ENCODE peak calls at places on chromosomes 4 and X, in nine cellular contexts. V is endothelial cell of umbilical vein; K is naive thymus-derived CD4-positive, alpha-beta T cell; C is CD4-positive, CD25-positive, alpha-beta regulatory T cell; J is GM23248; N is BE2C; L is aorta; Q is stomach; Y is transverse colon. W is an unnamed sample.
A peak's percentile ranks its signal among the peaks of the same experiment; 100 is the strongest.

GRCh38 chr4:83308672-83309071 is 24.1 kb upstream of the COQ2 start:
- DNase-seq in V (no peak), K (no peak), C (no peak), J (no peak), N (no peak), L (no peak), Q (no peak), Y (peak; percentile 13), W (no peak)

GRCh38 chr4:76147454-76148141 is 599 bp downstream of the NUP54 start:
- DNase-seq in V (peak; percentile 77), K (no peak), C (no peak), J (peak; percentile 87), N (peak; percentile 74), L (peak; percentile 81), Q (peak; percentile 46), Y (peak; percentile 60), W (peak; percentile 72)

GRCh38 chr4:124685851-124686250 is 26.7 kb downstream of the ANKRD50 start:
- DNase-seq in V (no peak), K (no peak), C (no peak), J (no peak), N (no peak), L (no peak), Q (no peak), Y (no peak), W (no peak)

GRCh38 chr4:8675383-8675782 is 82.8 kb downstream of the CPZ start:
- DNase-seq in V (no peak), K (no peak), C (no peak), J (peak; percentile 46), N (no peak), L (no peak), Q (no peak), Y (no peak), W (peak; percentile 55)

GRCh38 chrX:16786791-16787735 is 797 bp downstream of the TXLNG start:
- DNase-seq in V (no peak), K (peak; percentile 32), C (peak; percentile 57), J (peak; percentile 53), N (peak; percentile 11), L (peak; percentile 82), Q (no peak), Y (peak; percentile 38), W (peak; percentile 74)

GRCh38 chr4:139973015-139973414 is 181.0 kb downstream of the MAML3 start:
- DNase-seq in V (no peak), K (no peak), C (no peak), J (peak; percentile 19), N (no peak), L (no peak), Q (no peak), Y (no peak), W (no peak)

GRCh38 chrX:48569958-48570357 is 4.3 kb upstream of the RBM3 start:
- DNase-seq in V (peak; percentile 64), K (no peak), C (no peak), J (peak; percentile 81), N (no peak), L (no peak), Q (no peak), Y (no peak), W (no peak)

GRCh38 chrX:19593684-19594083 is 78.4 kb upstream of the MAP3K15 start:
- DNase-seq in V (peak; percentile 52), K (peak; percentile 25), C (peak; percentile 30), J (peak; percentile 74), N (peak; percentile 24), L (no peak), Q (no peak), Y (no peak), W (no peak)

GRCh38 chr4:150569384-150569987 is 12.5 kb upstream of the MAB21L2 start:
- DNase-seq in V (no peak), K (no peak), C (no peak), J (peak; percentile 66), N (peak; percentile 64), L (no peak), Q (no peak), Y (no peak), W (peak; percentile 75)

GRCh38 chr4:86497131-86497530 is 97.0 kb upstream of the PTPN13 start:
- DNase-seq in V (no peak), K (no peak), C (no peak), J (peak; percentile 77), N (no peak), L (no peak), Q (no peak), Y (no peak), W (no peak)

GRCh38 chr4:13567125-13567524 is 22.8 kb upstream of the NKX3-2 start:
- DNase-seq in V (no peak), K (no peak), C (no peak), J (no peak), N (no peak), L (no peak), Q (no peak), Y (no peak), W (no peak)

DNA sequence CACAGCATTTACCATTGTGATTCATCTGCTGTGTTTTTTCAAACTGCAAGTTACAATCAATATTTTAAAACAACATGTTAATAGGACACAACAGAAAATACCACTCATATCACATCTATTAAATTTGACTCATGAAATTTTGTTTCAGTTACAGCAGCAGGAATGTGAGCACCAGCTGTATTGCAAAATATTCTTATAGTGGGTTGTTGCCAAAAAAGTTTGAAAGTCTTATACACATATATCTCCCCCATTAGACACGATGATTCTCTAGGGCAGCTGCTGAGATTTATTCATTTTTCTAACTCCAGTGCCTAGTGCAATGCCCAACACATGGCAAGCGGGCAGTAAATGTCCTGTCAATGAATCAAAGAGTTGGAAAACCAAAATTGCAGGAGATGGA is 26.6 kb upstream of the NKX3-2 start:
- DNase-seq in V (no peak), K (no peak), C (no peak), J (no peak), N (no peak), L (no peak), Q (no peak), Y (no peak), W (no peak)
- H3K36me3 ChIP-seq in V (peaks cover 9% of the 10 kb centered on the region), K (peaks cover 10% of the 10 kb centered on the region), C (peaks cover 61% of the 10 kb centered on the region), J (peaks cover 35% of the 10 kb centered on the region), N (peaks cover 21% of the 10 kb centered on the region), L (peaks cover 18% of the 10 kb centered on the region), Q (peaks cover 49% of the 10 kb centered on the region), Y (no peaks in the 10 kb centered on the region), W (peaks cover 44% of the 10 kb centered on the region)

DNA sequence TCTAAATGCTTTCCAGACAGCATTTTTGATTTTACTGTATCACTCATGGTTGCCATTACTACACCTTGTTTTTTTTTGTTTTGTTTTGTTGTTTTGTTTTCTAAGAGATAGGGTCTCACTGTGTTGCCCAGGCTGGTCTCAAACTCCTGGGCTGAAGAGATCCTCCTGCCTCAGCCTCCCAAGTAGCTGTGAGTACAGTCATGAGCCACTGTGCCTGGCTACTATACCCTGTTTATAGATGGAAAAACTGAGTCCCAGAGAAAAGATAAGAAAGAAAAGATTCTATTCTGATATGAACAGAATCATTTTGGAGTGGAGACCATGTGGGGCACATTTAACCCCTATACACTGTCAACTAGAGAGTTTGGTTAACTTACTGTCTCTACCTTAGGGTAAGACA is 20.0 kb downstream of the ADD1 start:
- DNase-seq in V (no peak), K (no peak), C (no peak), J (no peak), N (no peak), L (no peak), Q (no peak), Y (no peak), W (no peak)
- H3K4me1 ChIP-seq in V (peaks cover 65% of the 10 kb centered on the region), K (peaks cover 44% of the 10 kb centered on the region), C (peaks cover 51% of the 10 kb centered on the region), J (peaks cover 53% of the 10 kb centered on the region), N (peaks cover 18% of the 10 kb centered on the region), L (peaks cover 20% of the 10 kb centered on the region), Q (peaks cover 94% of the 10 kb centered on the region), Y (peaks cover 57% of the 10 kb centered on the region), W (peaks cover 95% of the 10 kb centered on the region)

GRCh38 chr4:761739-762138 is 56.1 kb downstream of the PCGF3 start:
- DNase-seq in V (no peak), K (no peak), C (no peak), J (no peak), N (no peak), L (no peak), Q (no peak), Y (no peak), W (no peak)

GRCh38 chr4:761086-761485 is 55.5 kb downstream of the PCGF3 start:
- DNase-seq in V (no peak), K (no peak), C (no peak), J (no peak), N (no peak), L (no peak), Q (no peak), Y (no peak), W (no peak)

GRCh38 chr4:763922-764321 is 58.3 kb downstream of the PCGF3 start:
- DNase-seq in V (no peak), K (no peak), C (no peak), J (no peak), N (no peak), L (no peak), Q (no peak), Y (no peak), W (no peak)

GRCh38 chr4:763191-763810 is 57.7 kb downstream of the PCGF3 start:
- DNase-seq in V (no peak), K (no peak), C (no peak), J (no peak), N (no peak), L (no peak), Q (no peak), Y (no peak), W (no peak)

DNA sequence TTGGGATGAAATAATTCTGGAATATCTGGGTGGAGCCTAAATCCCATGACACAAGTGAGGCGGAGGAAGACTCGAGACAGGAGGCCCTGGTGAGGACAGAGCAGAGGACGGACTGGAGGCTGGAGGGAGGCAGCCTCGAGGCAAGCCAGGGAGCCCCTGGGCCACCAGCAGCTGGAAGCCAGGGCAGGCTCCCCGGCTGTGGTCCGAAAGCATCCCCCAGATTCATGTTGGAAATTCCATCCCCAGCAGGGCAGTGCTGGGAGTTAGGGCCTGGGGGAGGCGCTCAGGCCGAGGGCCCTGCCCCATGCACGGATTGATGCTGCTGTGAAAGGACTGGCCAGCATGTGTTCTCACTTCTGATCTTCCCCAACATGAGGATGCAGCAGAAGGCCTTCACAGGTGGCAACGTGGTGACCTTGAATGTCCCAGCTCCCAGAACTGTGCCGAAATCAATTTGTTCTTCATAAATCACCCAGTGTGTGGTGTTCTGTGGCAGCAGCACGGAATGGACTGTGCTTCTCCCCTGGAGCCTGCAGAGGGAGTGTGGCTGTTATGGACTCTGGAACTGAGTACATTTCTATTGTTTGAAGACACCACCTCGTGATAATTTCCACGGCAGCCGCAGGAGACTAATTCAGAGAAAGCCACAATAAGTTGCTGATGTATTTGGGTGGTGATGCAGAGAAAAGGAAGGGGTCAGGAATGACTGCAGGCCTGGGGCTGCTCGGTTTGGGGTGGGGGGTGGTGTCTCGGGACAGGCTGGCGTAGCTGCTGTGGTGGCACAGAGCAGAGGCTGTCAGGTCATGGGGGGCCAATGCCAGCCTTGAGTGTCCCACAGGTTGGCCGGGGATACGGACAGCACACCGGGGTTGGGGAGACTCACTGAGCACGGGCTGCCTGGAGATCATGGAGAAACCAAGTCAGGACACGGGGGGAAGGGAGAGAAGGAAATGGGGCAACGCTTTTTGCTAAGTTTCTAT is 56.9 kb downstream of the PCGF3 start:
- DNase-seq in V (peak; percentile 26), K (no peak), C (no peak), J (peak; percentile 37), N (no peak), L (no peak), Q (no peak), Y (no peak), W (no peak)
- H3K36me3 ChIP-seq in V (peaks cover 6% of the 10 kb centered on the region), K (peaks cover 3% of the 10 kb centered on the region), C (peaks cover 31% of the 10 kb centered on the region), J (peaks cover 14% of the 10 kb centered on the region), N (peaks cover 75% of the 10 kb centered on the region), L (peaks cover 13% of the 10 kb centered on the region), Q (peaks cover 31% of the 10 kb centered on the region), Y (no peaks in the 10 kb centered on the region), W (peaks cover 72% of the 10 kb centered on the region)

DNA sequence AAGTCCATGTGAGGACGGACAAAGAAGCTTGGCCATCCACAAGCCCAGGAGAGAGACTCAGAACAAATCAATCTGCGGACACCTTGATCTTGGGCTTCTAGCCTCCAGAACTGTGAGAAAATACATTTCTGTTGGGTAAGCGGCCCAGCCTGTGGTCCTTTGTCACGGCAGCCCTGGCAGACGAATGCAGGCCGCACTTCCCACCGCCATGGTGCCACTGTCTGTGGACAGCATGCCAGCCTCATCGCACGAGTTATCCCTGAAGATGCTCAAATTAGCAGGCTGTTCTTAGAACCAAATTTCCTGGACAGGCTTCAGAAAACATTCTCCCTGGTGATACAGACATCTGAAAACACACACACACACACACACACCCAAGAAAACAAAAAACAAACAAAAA is 343.5 kb upstream of the GATB start:
- DNase-seq in V (no peak), K (no peak), C (no peak), J (no peak), N (no peak), L (no peak), Q (no peak), Y (no peak), W (no peak)
- H3K4me1 ChIP-seq in V (peaks cover 24% of the 10 kb centered on the region), K (peaks cover 90% of the 10 kb centered on the region), C (peaks cover 75% of the 10 kb centered on the region), J (peaks cover 25% of the 10 kb centered on the region), N (no peaks in the 10 kb centered on the region), L (no peaks in the 10 kb centered on the region), Q (peaks cover 34% of the 10 kb centered on the region), Y (no peaks in the 10 kb centered on the region), W (peaks cover 4% of the 10 kb centered on the region)